ENCODE peak calls at places on chromosomes 7 and 10, in six cellular contexts. L is CD4-positive, alpha-beta memory T cell; G is neural progenitor cell; O is GM12878; Y is ovary; R is DND-41. A is an unnamed sample.

GRCh38 chr7:55517191-55517633 is 55.1 kb downstream of the VOPP1 start:
- DNase-seq in Y (no peak), O (peak; percentile 79), R (no peak), G (no peak), L (no peak), A (peak; percentile 23)

GRCh38 chr7:86747698-86748097 is 104.0 kb downstream of the GRM3 start:
- DNase-seq in G (peak; percentile 72), L (no peak), Y (no peak), O (no peak), R (no peak), A (no peak)

GRCh38 chr10:29585488-29585976 is 49.2 kb downstream of the SVIL start:
- DNase-seq in G (peak; percentile 85), L (no peak), R (no peak), O (no peak), Y (no peak), A (no peak)

GRCh38 chr7:19248681-19249080 is 103.5 kb upstream of the FERD3L start:
- DNase-seq in R (no peak), Y (no peak), G (no peak), L (no peak), O (no peak), A (no peak)

GRCh38 chr10:68562666-68563522 is 2.8 kb downstream of the TET1 start:
- DNase-seq in R (peak; percentile 56), L (no peak), O (no peak), Y (peak; percentile 19), G (peak; percentile 67), A (no peak)

GRCh38 chr10:98074315-98074911 is 44.0 kb upstream of the CRTAC1 start:
- DNase-seq in O (no peak), R (peak; percentile 40), L (no peak), G (peak; percentile 56), Y (no peak), A (no peak)

GRCh38 chr10:69329721-69330178 is 51.5 kb downstream of the HK1 start:
- DNase-seq in R (no peak), O (no peak), Y (no peak), L (no peak), G (peak; percentile 39), A (no peak)

GRCh38 chr7:118184392-118184899 is 482 bp downstream of the LSM8 start:
- DNase-seq in L (no peak), G (no peak), R (no peak), Y (no peak), O (no peak), A (no peak)

GRCh38 chr10:43407148-43407575 is 1.8 kb downstream of the HNRNPF start:
- DNase-seq in R (peak; percentile 58), G (peak; percentile 71), O (no peak), Y (peak; percentile 71), L (peak; percentile 63), A (peak; percentile 45)

GRCh38 chr10:121838931-121839330 is 88.9 kb downstream of the ATE1 start:
- DNase-seq in G (no peak), R (peak; percentile 58), O (no peak), Y (no peak), L (no peak), A (no peak)

GRCh38 chr7:4883352-4884144 is at the start of gene RADIL:
- DNase-seq in O (no peak), R (peak; percentile 15), L (peak; percentile 84), Y (peak; percentile 95), G (peak; percentile 97), A (peak; percentile 78)

GRCh38 chr10:122461729-122462532 is 578 bp downstream of the HTRA1 start:
- DNase-seq in Y (peak; percentile 33), G (peak; percentile 66), O (no peak), R (no peak), L (no peak), A (no peak)

GRCh38 chr7:116616555-116617059 is 55.4 kb upstream of the MET start:
- DNase-seq in G (no peak), Y (no peak), O (no peak), L (no peak), R (no peak), A (no peak)

GRCh38 chr10:73907841-73908517 is 3.0 kb upstream of the PLAU start:
- DNase-seq in Y (no peak), L (no peak), O (no peak), R (no peak), G (no peak), A (no peak)

GRCh38 chr7:44380831-44381493 is 55.6 kb upstream of the CAMK2B start:
- DNase-seq in G (no peak), L (no peak), O (no peak), Y (no peak), R (no peak), A (no peak)

GRCh38 chr10:132200344-132201110 is 13.8 kb downstream of the DPYSL4 start:
- DNase-seq in R (no peak), L (no peak), G (no peak), O (no peak), Y (no peak), A (no peak)

GRCh38 chr7:19587291-19587690 is 121.5 kb downstream of the POLR1F start:
- DNase-seq in O (no peak), L (no peak), G (peak; percentile 14), R (no peak), Y (no peak), A (no peak)

GRCh38 chr7:55350281-55350680 is 14.9 kb upstream of the LANCL2 start:
- DNase-seq in R (no peak), G (no peak), L (no peak), O (no peak), Y (no peak), A (no peak)

GRCh38 chr10:126910798-126911197 is 5.6 kb downstream of the DOCK1 start:
- DNase-seq in G (no peak), L (no peak), O (no peak), R (no peak), Y (no peak), A (no peak)

GRCh38 chr7:137160236-137160635 is 183.3 kb downstream of the PTN start:
- DNase-seq in G (no peak), R (no peak), L (no peak), O (no peak), Y (no peak), A (no peak)

GRCh38 chr10:24826022-24826421 is 102.3 kb upstream of the ARHGAP21 start:
- DNase-seq in R (no peak), G (no peak), Y (no peak), L (no peak), O (no peak), A (peak; percentile 31)

GRCh38 chr7:132771301-132771730 is 195.0 kb upstream of the PLXNA4 start:
- DNase-seq in O (no peak), R (peak; percentile 36), Y (no peak), L (no peak), G (no peak), A (no peak)
- H3K4me3 ChIP-seq in O (no peak overlapping the region), R (no peak overlapping the region), Y (no peak overlapping the region), L (no peak overlapping the region), G (no peak overlapping the region), A (peak overlapping the region; percentile 62)

GRCh38 chr7:100874300-100874576 is 665 bp upstream of the SRRT start:
- DNase-seq in Y (no peak), G (no peak), R (no peak), O (no peak), L (no peak), A (no peak)

GRCh38 chr7:100875356-100875751 is 451 bp downstream of the SRRT start:
- DNase-seq in Y (no peak), O (no peak), L (peak; percentile 64), G (peak; percentile 47), R (peak; percentile 52), A (peak; percentile 23)

GRCh38 chr7:100878013-100878412 is 3.1 kb downstream of the SRRT start:
- DNase-seq in Y (no peak), L (no peak), O (no peak), R (no peak), G (no peak), A (no peak)

GRCh38 chr7:100873599-100874299 is 1.2 kb upstream of the SRRT start:
- DNase-seq in O (no peak), R (no peak), Y (no peak), L (no peak), G (no peak), A (no peak)

DNA sequence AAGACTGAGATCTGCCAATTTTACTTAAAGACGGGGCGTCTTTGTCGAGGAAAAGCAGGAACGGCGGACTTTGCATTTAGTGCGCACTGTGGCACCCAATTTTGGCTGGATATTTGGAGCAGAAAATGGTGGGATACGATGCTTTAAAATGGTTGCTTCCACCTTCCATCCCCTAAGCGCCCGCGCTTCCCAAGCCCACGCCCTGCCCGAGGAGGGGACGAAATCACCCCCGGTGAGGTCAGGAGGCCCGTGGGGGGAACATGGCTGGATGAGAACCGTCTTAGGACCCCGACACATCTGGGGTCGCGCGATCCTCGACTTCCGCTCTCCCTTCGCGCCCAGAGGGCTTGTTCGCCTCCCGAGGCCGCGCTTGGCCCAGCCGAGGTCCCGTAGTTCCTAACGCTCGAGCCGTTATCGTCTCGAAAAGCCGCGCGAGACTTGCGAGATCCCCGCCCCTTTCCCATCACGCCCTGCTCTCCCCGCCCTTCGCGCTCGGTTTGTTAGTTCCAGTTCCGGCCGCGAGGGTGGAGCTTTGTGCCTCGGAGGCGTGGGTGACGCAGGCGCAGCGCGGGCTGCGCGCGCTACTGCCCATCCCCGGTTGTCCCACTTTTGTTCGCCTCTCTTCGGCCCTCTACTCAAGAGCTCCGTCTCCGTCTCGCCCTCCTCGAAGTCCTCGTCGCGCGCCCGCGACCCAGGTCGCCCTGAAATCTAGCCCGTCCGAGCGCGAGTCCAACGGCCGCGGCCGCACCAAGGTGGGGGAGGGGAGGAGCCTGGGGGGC is at the start of gene SRRT:
- DNase-seq in L (peak; percentile 98), O (peak; percentile 93), R (peak; percentile 99), G (peak; percentile 100), Y (peak; percentile 99), A (peak; percentile 98)
- H3K36me3 ChIP-seq in L (peaks cover 3% of the 10 kb centered on the region), O (peaks cover 23% of the 10 kb centered on the region), R (peaks cover 85% of the 10 kb centered on the region), G (peaks cover 7% of the 10 kb centered on the region), Y (no peaks in the 10 kb centered on the region), A (peaks cover 13% of the 10 kb centered on the region)

GRCh38 chr7:22013711-22014110 is 68.0 kb upstream of the CDCA7L start:
- DNase-seq in L (no peak), G (no peak), R (no peak), Y (no peak), O (no peak), A (no peak)

GRCh38 chr7:22008011-22008410 is 62.3 kb upstream of the CDCA7L start:
- DNase-seq in O (no peak), L (no peak), G (peak; percentile 15), Y (no peak), R (no peak), A (no peak)

GRCh38 chr7:22005151-22005550 is 59.5 kb upstream of the CDCA7L start:
- DNase-seq in O (no peak), Y (no peak), G (no peak), L (no peak), R (no peak), A (no peak)

GRCh38 chr7:22002731-22003130 is 57.0 kb upstream of the CDCA7L start:
- DNase-seq in L (no peak), G (no peak), Y (no peak), R (no peak), O (no peak), A (no peak)

DNA sequence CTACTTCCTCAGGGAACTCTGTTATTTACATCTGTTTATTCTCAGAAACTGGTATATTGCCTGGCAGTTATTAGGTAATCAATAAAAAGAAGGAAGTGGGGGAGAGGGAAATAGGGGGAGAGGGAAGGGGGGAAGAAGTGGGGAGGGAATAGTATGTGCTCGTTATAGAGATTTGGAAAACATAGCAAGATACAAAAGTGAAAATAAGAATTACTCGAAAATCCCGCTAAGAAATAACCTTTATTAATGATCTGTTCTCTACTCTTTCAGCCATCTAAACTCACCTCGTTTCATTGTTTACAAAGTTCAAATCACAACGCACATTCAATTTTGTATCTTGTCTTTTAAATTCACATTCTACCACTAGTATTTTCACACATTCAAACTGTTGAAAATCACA is 63.0 kb upstream of the CDCA7L start:
- DNase-seq in O (no peak), L (no peak), G (no peak), Y (no peak), R (no peak), A (no peak)
- H3K4me3 ChIP-seq in O (no peak overlapping the region), L (no peak overlapping the region), G (no peak overlapping the region), Y (no peak overlapping the region), R (no peak overlapping the region), A (no peak overlapping the region)

GRCh38 chr10:119829429-119829828 is 43.2 kb downstream of the MCMBP start:
- DNase-seq in Y (no peak), R (no peak), L (no peak), O (no peak), G (no peak), A (no peak)
- H3K36me3 ChIP-seq in Y (no peaks in the 10 kb centered on the region), R (peaks cover 74% of the 10 kb centered on the region), L (peaks cover 66% of the 10 kb centered on the region), O (peaks cover 25% of the 10 kb centered on the region), G (peaks cover 20% of the 10 kb centered on the region), A (peaks cover 67% of the 10 kb centered on the region)

A was measured in CD4-positive, CD25-positive, alpha-beta regulatory T cell.